ENCODE peak calls at places on chromosome 2, in ten cellular contexts. V is kidney tubule cell; Y is CD8-positive, alpha-beta memory T cell; G is activated naive CD8-positive, alpha-beta T cell treated with anti-CD3 and anti-CD28 coated beads for 36 hours; Z is progenitor cell of endocrine pancreas; O is GM10248; Q is right atrium auricular region; E is D341Med; B is GM13977; R is mesenteric fat pad. S is an unnamed sample.

GRCh38 chr2:37421686-37422085 is 77.3 kb downstream of the QPCT start:
- DNase-seq in Z (no peak), R (no peak), Q (no peak), B (no peak), G (no peak), O (no peak), V (no peak), E (no peak), Y (no peak), S (no peak)

GRCh38 chr2:181575024-181575649 is 81.8 kb downstream of the CERKL start:
- DNase-seq in G (no peak), Y (no peak), O (no peak), E (no peak), Q (no peak), V (no peak), R (no peak), Z (no peak), B (no peak), S (no peak)

GRCh38 chr2:191552036-191552435 is 125.9 kb upstream of the NABP1 start:
- DNase-seq in O (no peak), V (no peak), Q (no peak), R (no peak), G (no peak), Y (no peak), E (no peak), B (no peak), Z (no peak), S (no peak)

GRCh38 chr2:37627715-37628114 is 43.7 kb downstream of the CDC42EP3 start:
- DNase-seq in V (peak; percentile 50), E (no peak), Q (no peak), O (no peak), Z (no peak), Y (no peak), R (no peak), G (no peak), B (no peak), S (no peak)

GRCh38 chr2:230161180-230161579 is 58.6 kb downstream of the SP110 start:
- DNase-seq in R (no peak), E (no peak), Q (no peak), O (no peak), V (no peak), G (no peak), Z (no peak), B (no peak), Y (no peak), S (no peak)

GRCh38 chr2:88760819-88761598 is 69.5 kb downstream of the RPIA start:
- DNase-seq in G (no peak), Q (no peak), Y (no peak), E (no peak), Z (no peak), O (no peak), V (no peak), B (no peak), R (no peak), S (no peak)

GRCh38 chr2:26648516-26648915 is 7.3 kb upstream of the CIB4 start:
- DNase-seq in R (no peak), G (no peak), Q (no peak), E (no peak), V (no peak), Z (no peak), Y (no peak), B (no peak), O (no peak), S (peak; percentile 76)

GRCh38 chr2:229920011-229920781 is 1.6 kb downstream of the TRIP12 start:
- DNase-seq in V (peak; percentile 15), O (no peak), Y (peak; percentile 29), E (no peak), B (no peak), Z (no peak), G (peak; percentile 14), R (no peak), Q (no peak), S (no peak)

GRCh38 chr2:12486205-12487118 is 230.3 kb upstream of the TRIB2 start:
- DNase-seq in Q (no peak), G (no peak), V (peak; percentile 74), R (no peak), E (no peak), Y (no peak), B (no peak), O (no peak), Z (no peak), S (no peak)

GRCh38 chr2:240936106-240936505 is 30.0 kb downstream of the CROCC2 start:
- DNase-seq in Z (no peak), E (no peak), O (no peak), Y (no peak), G (no peak), Q (peak; percentile 50), B (no peak), V (no peak), R (peak; percentile 65), S (no peak)

GRCh38 chr2:43307046-43307445 is 80.6 kb upstream of the ZFP36L2 start:
- DNase-seq in O (no peak), E (no peak), V (no peak), G (no peak), Z (no peak), R (no peak), Y (no peak), Q (no peak), B (no peak), S (no peak)